ENCODE peak calls at places on chromosome 2, in seven cellular contexts. U is CD8-positive, alpha-beta memory T cell; S is heart left ventricle; V is NT2/D1; Y is naive thymus-derived CD4-positive, alpha-beta T cell; M is DND-41; D is CD8-positive, alpha-beta T cell. N is an unnamed sample.

GRCh38 chr2:111171337-111171930 is 50.7 kb downstream of the BCL2L11 start:
- DNase-seq in D (no peak), V (no peak), S (no peak), U (no peak), Y (no peak), M (no peak), N (no peak)

GRCh38 chr2:135798762-135799161 is 38.2 kb downstream of the LCT start:
- DNase-seq in S (no peak), Y (no peak), V (no peak), U (no peak), M (no peak), D (no peak), N (no peak)

GRCh38 chr2:83633435-83633834 is 825.6 kb downstream of the SUCLG1 start:
- DNase-seq in V (no peak), D (no peak), M (no peak), U (no peak), S (no peak), Y (no peak), N (no peak)

GRCh38 chr2:100321881-100322820 is at the start of gene LONRF2:
- DNase-seq in M (no peak), V (peak; percentile 20), U (no peak), Y (peak; percentile 49), S (peak; percentile 64), D (no peak), N (no peak)

GRCh38 chr2:139122711-139123158 is 342.5 kb upstream of the NXPH2 start:
- DNase-seq in U (no peak), D (no peak), Y (no peak), M (no peak), S (no peak), V (peak; percentile 8), N (no peak)

GRCh38 chr2:241007880-241008710 is 9.7 kb downstream of the SNED1 start:
- DNase-seq in S (peak; percentile 54), V (no peak), D (no peak), M (no peak), U (no peak), Y (peak; percentile 20), N (peak; percentile 57)

GRCh38 chr2:152740743-152741328 is 22.4 kb downstream of the ARL6IP6 start:
- DNase-seq in M (no peak), S (no peak), Y (no peak), V (peak; percentile 18), U (no peak), D (no peak), N (no peak)

GRCh38 chr2:54620948-54621347 is 102.5 kb upstream of the EML6 start:
- DNase-seq in D (no peak), U (no peak), V (no peak), Y (no peak), S (no peak), M (no peak), N (no peak)

GRCh38 chr2:161402297-161402696 is 13.8 kb upstream of the TBR1 start:
- DNase-seq in M (no peak), D (no peak), U (no peak), Y (no peak), S (no peak), V (no peak), N (no peak)
- H3K36me3 ChIP-seq in M (peaks cover 58% of the 10 kb centered on the region), D (no peaks in the 10 kb centered on the region), U (no peaks in the 10 kb centered on the region), Y (no peaks in the 10 kb centered on the region), S (peaks cover 10% of the 10 kb centered on the region), V (peaks cover 54% of the 10 kb centered on the region), N (peaks cover 10% of the 10 kb centered on the region)

GRCh38 chr2:237600205-237600846 is 9.8 kb upstream of the RAB17 start:
- DNase-seq in S (peak; percentile 81), V (no peak), Y (no peak), D (no peak), M (no peak), U (no peak), N (peak; percentile 86)

GRCh38 chr2:237598468-237599208 is 8.1 kb upstream of the RAB17 start:
- DNase-seq in U (no peak), S (peak; percentile 8), V (no peak), M (no peak), D (no peak), Y (no peak), N (no peak)

GRCh38 chr2:237601453-237602116 is 11.1 kb upstream of the RAB17 start:
- DNase-seq in Y (no peak), D (no peak), U (no peak), M (no peak), S (no peak), V (peak; percentile 77), N (no peak)

GRCh38 chr2:237597680-237598145 is 7.2 kb upstream of the RAB17 start:
- DNase-seq in D (no peak), U (no peak), Y (no peak), S (no peak), M (no peak), V (no peak), N (no peak)

DNA sequence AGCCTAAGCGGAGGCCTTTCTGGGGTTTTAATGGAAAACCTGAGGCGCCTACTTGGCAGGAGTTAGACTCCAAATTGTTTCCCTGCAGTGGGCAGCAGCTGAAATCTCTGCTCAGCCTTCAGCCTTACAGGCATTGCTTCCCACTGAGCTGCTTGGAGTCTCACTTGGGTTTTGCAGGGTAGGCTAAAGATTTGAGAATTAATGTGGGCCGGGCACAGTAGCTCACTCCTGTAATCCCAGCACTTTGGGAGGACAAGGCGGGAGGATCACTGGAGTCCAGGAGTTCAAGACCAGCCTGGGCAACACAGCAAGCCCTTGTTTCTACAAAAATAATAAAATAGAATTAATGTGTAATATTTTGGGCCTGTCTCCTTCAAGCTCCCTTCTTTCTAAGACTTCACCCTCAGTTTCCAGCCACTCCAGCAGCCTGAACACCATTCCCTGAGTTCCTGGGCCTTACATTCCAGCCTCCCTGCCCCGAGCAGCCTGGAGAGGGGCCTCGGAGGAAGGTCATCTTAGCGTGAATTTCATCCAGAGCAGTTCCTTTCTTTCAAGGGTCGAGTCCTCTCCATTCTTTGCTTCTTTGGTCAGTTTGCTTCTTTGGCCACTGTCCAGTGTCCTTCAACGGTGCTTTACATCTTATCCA is 9.1 kb upstream of the RAB17 start:
- DNase-seq in U (no peak), D (no peak), M (no peak), V (no peak), S (no peak), Y (no peak), N (no peak)
- H3K4me1 ChIP-seq in U (peaks cover 19% of the 10 kb centered on the region), D (peaks cover 22% of the 10 kb centered on the region), M (no peaks in the 10 kb centered on the region), V (peaks cover 31% of the 10 kb centered on the region), S (no peaks in the 10 kb centered on the region), Y (peaks cover 16% of the 10 kb centered on the region), N (no peaks in the 10 kb centered on the region)

GRCh38 chr2:216474925-216475670 is 23.5 kb upstream of the RPL37A start:
- DNase-seq in Y (peak; percentile 35), U (no peak), V (no peak), D (no peak), S (no peak), M (peak; percentile 50), N (no peak)

GRCh38 chr2:216477283-216478035 is 21.2 kb upstream of the RPL37A start:
- DNase-seq in V (no peak), D (no peak), U (no peak), Y (no peak), M (no peak), S (no peak), N (no peak)

GRCh38 chr2:216482640-216483039 is 16.0 kb upstream of the RPL37A start:
- DNase-seq in Y (no peak), D (no peak), M (no peak), U (no peak), S (no peak), V (no peak), N (no peak)

GRCh38 chr2:216478791-216479190 is 19.9 kb upstream of the RPL37A start:
- DNase-seq in V (no peak), D (no peak), M (no peak), U (no peak), S (no peak), Y (no peak), N (no peak)

GRCh38 chr2:216478151-216478550 is 20.5 kb upstream of the RPL37A start:
- DNase-seq in V (no peak), D (no peak), U (no peak), S (no peak), Y (no peak), M (no peak), N (no peak)
- H3K36me3 ChIP-seq in V (peaks cover 65% of the 10 kb centered on the region), D (peaks cover 17% of the 10 kb centered on the region), U (peaks cover 26% of the 10 kb centered on the region), S (peaks cover 48% of the 10 kb centered on the region), Y (no peaks in the 10 kb centered on the region), M (peaks cover 67% of the 10 kb centered on the region), N (peaks cover 44% of the 10 kb centered on the region)

GRCh38 chr2:219442206-219443015 is 7.8 kb downstream of the SPEG start:
- DNase-seq in D (no peak), U (no peak), V (no peak), M (no peak), S (no peak), Y (no peak), N (no peak)
- H3K4me1 ChIP-seq in D (peaks cover 12% of the 10 kb centered on the region), U (no peaks in the 10 kb centered on the region), V (peaks cover 26% of the 10 kb centered on the region), M (peaks cover 17% of the 10 kb centered on the region), S (no peaks in the 10 kb centered on the region), Y (peaks cover 9% of the 10 kb centered on the region), N (no peaks in the 10 kb centered on the region)